ENCODE peak calls at places on chromosome 20, in seven cellular contexts. K, U, C, N, F, T and B are unnamed samples.

GRCh38 chr20:44075191-44075949 is 111.6 kb downstream of the JPH2 start:
- DNase-seq in N (no peak), U (no peak), F (no peak), K (no peak), C (no peak), T (no peak), B (no peak)

GRCh38 chr20:44990425-44990824 is 24.1 kb downstream of the STK4 start:
- DNase-seq in C (no peak), K (no peak), T (no peak), U (no peak), N (no peak), F (no peak), B (no peak)

GRCh38 chr20:34941224-34941623 is 14.4 kb downstream of the GSS start:
- DNase-seq in T (no peak), F (no peak), K (no peak), U (no peak), N (no peak), C (no peak), B (no peak)

GRCh38 chr20:7940341-7940740 is at the start of gene HAO1:
- DNase-seq in U (peak), T (no peak), F (no peak), C (no peak), N (no peak), K (no peak), B (no peak)

GRCh38 chr20:32522525-32522774 is 62.7 kb downstream of the NOL4L start:
- DNase-seq in U (no peak), T (no peak), C (no peak), K (no peak), F (peak), N (no peak), B (no peak)

GRCh38 chr20:62149532-62150235 is 6.1 kb downstream of the SS18L1 start:
- DNase-seq in F (no peak), U (peak), N (no peak), T (no peak), K (no peak), C (no peak), B (no peak)

GRCh38 chr20:3691897-3692296 is 10.1 kb upstream of the ADAM33 start:
- DNase-seq in K (no peak), N (no peak), U (no peak), F (no peak), T (no peak), C (no peak), B (no peak)

GRCh38 chr20:23254034-23254433 is 96.6 kb upstream of the NXT1 start:
- DNase-seq in U (no peak), F (no peak), K (no peak), C (no peak), N (no peak), T (no peak), B (no peak)

GRCh38 chr20:1893721-1894470 is 1.3 kb upstream of the SIRPA start:
- DNase-seq in U (peak), C (no peak), F (no peak), N (no peak), K (no peak), T (no peak), B (no peak)

GRCh38 chr20:21424846-21425245 is 27.5 kb upstream of the NKX2-4 start:
- DNase-seq in U (no peak), T (no peak), C (no peak), F (no peak), N (no peak), K (no peak), B (no peak)

GRCh38 chr20:50460608-50461268 is 49.4 kb upstream of the PTPN1 start:
- DNase-seq in T (no peak), K (peak), C (peak), F (peak), N (no peak), U (peak), B (peak)

GRCh38 chr20:50462093-50462685 is 48.0 kb upstream of the PTPN1 start:
- DNase-seq in C (no peak), K (no peak), U (no peak), F (no peak), T (no peak), N (no peak), B (no peak)

GRCh38 chr20:50467618-50468373 is 42.4 kb upstream of the PTPN1 start:
- DNase-seq in C (no peak), U (peak), F (peak), K (no peak), T (no peak), N (no peak), B (peak)

GRCh38 chr20:50464725-50465650 is 45.2 kb upstream of the PTPN1 start:
- DNase-seq in N (no peak), F (no peak), C (no peak), U (peak), K (no peak), T (no peak), B (no peak)

DNA sequence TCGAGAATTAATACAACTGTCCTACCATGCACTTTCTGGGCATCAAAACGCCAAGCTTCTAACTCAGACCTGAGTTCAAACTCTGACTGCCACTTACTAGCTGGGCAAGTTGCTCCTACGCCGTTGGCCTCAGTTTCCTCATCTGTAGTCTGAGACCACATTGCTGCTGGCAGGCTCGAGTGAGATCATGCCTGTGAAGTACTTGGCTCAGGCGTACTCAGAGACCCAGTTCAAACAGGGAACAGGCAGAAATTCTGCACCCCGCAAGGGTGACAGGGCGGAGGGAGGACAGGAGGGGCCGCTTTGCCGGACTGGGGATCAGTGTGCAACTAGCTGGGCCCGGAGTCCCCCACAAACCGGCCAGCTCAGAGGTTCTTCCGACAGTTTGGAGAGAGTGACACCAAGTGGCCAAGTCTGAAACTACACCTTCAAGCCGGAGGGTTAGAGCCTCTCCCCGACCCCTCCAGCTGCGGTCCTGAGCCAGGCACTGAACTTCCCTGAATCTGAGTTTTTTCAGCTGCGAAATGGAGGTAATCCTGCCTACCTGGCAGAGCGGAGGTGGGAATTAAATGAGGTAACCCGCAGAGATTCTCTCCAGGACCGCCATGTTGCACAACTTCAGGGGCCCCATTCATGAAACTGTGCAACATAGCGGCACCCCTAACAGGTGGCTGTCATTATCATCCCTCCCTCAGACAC is 46.0 kb upstream of the PTPN1 start:
- DNase-seq in T (no peak), N (no peak), U (peak), K (peak), F (peak), C (peak), B (peak)
- TF ChIP-seq TAF1 in T (no peak), N (no peak), U (no peak), K (no peak), F (no peak), C (no peak), B (no peak)

DNA sequence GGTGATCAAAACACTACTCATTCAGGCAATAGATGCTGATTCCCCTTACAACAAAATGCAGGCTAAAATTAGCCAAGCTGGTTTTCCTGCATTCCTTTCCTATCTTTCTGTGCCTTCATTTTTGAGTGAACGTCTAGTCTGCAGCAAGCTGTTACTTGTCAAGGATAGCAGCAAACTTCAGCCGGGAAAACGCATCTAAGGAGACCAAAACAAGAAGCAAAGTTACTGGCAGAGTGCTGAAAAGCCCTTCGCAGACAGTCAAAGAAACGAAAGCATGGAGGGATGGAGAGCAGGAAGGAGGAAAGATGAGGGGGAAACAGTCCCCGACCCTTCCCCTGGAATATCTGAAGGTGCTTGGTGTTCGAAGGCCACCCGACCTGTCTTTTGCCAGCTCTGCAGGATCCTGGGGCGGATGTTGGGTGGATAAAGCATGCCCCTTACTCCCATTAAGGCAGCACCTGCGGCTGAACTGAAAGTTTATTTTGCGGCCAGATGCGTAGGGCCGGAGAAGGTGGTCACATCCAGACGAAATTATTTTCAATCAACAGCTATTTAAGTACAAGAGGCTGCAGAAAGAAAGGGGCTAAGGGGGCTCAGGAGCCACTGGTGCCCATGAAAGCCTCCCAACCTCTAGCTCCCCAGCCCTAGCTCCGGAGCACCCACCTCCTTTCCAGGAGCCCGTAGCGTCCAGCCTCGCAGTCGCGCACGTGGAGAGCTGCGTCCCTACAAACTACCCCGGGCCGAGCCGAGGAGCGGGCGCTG is 538 bp downstream of the FERMT1 start:
- DNase-seq in K (no peak), N (no peak), T (no peak), F (no peak), U (peak), C (no peak), B (no peak)
- TF ChIP-seq TAF1 in K (no peak), N (no peak), T (no peak), F (no peak), U (no peak), C (no peak), B (no peak)

GRCh38 chr20:17681741-17682102 is 320 bp downstream of the RRBP1 start:
- DNase-seq in K (no peak), N (no peak), F (no peak), T (no peak), U (no peak), C (no peak), B (no peak)

GRCh38 chr20:17679786-17680127 is 2.3 kb downstream of the RRBP1 start:
- DNase-seq in F (no peak), K (no peak), N (no peak), U (no peak), T (no peak), C (no peak), B (no peak)

GRCh38 chr20:17680836-17681740 is 954 bp downstream of the RRBP1 start:
- DNase-seq in T (no peak), F (peak), C (peak), K (peak), U (peak), N (no peak), B (peak)

GRCh38 chr20:17678886-17679285 is 3.2 kb downstream of the RRBP1 start:
- DNase-seq in C (no peak), T (no peak), F (no peak), N (no peak), K (no peak), U (no peak), B (no peak)

GRCh38 chr20:17680128-17680835 is 1.8 kb downstream of the RRBP1 start:
- DNase-seq in U (peak), K (no peak), N (no peak), F (no peak), C (no peak), T (no peak), B (no peak)
- TF ChIP-seq TAF1 in U (peak), K (no peak), N (no peak), F (no peak), C (no peak), T (no peak), B (no peak)

GRCh38 chr20:5127204-5127858 is 523 bp downstream of the CDS2 start:
- DNase-seq in K (peak), C (peak), U (peak), T (peak), N (no peak), F (peak), B (peak)
- TF ChIP-seq TAF1 in K (no peak), C (peak), U (no peak), T (no peak), N (no peak), F (no peak), B (no peak)

GRCh38 chr20:33600414-33600813 is 61.7 kb upstream of the C20orf144 start:
- DNase-seq in C (no peak), K (no peak), U (no peak), N (no peak), F (no peak), T (no peak), B (no peak)
- TF ChIP-seq TAF1 in C (no peak), K (no peak), U (no peak), N (no peak), F (no peak), T (no peak), B (no peak)

DNA sequence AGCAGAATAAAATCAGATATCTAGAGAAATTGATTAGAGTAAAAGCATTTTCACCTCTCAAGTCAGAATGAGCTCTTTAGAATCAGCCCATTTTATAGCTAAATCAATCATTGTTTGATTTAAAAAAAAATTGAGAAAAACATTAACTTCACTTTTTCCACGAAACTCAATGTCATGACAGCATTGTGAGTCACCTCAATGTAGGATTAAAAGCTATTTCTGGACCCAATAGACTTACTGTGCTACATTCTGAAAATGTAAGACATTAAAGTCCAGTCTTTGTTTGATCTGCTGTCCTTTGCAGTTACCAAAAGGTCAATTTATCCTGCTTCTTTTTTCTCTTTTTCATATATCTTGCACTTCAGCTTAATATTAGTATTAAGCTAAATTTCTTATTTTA is 519.4 kb upstream of the ZNF337 start:
- DNase-seq in K (no peak), F (no peak), T (no peak), N (no peak), U (no peak), C (no peak), B (no peak)
- TF ChIP-seq TAF1 in K (no peak), F (no peak), T (no peak), N (no peak), U (no peak), C (no peak), B (no peak)